ENCODE peak calls at places on chromosomes 13 and 19, in seven cellular contexts. M, H, O, I, V, Q and U are unnamed samples. For H3K4me1, the result is how much of the 10 kb centered on the place peaks cover.

GRCh38 chr19:29812080-29812880 is 489 bp downstream of the CCNE1 start:
- DNase-seq in H (peak), M (peak), V (peak), I (no peak), O (peak), Q (peak), U (peak)

GRCh38 chr13:45492538-45492937 is 27.8 kb downstream of the COG3 start:
- DNase-seq in V (no peak), M (no peak), O (no peak), H (no peak), Q (no peak), I (no peak), U (no peak)

GRCh38 chr19:47044946-47045866 is 3.2 kb downstream of the TMEM160 start:
- DNase-seq in V (no peak), Q (no peak), M (no peak), H (no peak), I (no peak), O (no peak), U (no peak)

GRCh38 chr19:33201473-33201872 is 7.3 kb downstream of the LRP3 start:
- DNase-seq in O (no peak), I (no peak), V (no peak), Q (no peak), M (no peak), H (no peak), U (no peak)

GRCh38 chr13:59658027-59658735 is 505.5 kb downstream of the DIAPH3 start:
- DNase-seq in M (no peak), Q (no peak), O (no peak), I (no peak), H (peak), V (no peak), U (no peak)

GRCh38 chr19:17996826-17997316 is 11.1 kb upstream of the ARRDC2 start:
- DNase-seq in I (peak), Q (peak), O (peak), H (peak), V (peak), M (peak), U (peak)

GRCh38 chr13:33918199-33918932 is 100.4 kb downstream of the RFC3 start:
- DNase-seq in O (peak), H (peak), V (no peak), Q (no peak), M (no peak), I (peak), U (no peak)

GRCh38 chr13:27793377-27794074 is 1.2 kb downstream of the GSX1 start:
- DNase-seq in V (no peak), M (no peak), Q (no peak), H (no peak), I (no peak), O (no peak), U (no peak)

GRCh38 chr13:98571955-98572662 is 4.8 kb downstream of the STK24 start:
- DNase-seq in I (no peak), H (no peak), M (no peak), O (no peak), V (peak), Q (peak), U (peak)

GRCh38 chr19:18433039-18433691 is 4.8 kb downstream of the ISYNA1 start:
- DNase-seq in M (no peak), Q (no peak), H (peak), I (no peak), O (no peak), V (no peak), U (no peak)

GRCh38 chr19:12034610-12035009 is 869 bp downstream of the ZNF433 start:
- DNase-seq in O (no peak), V (no peak), M (no peak), H (peak), I (peak), Q (no peak), U (peak)

GRCh38 chr19:47699360-47699917 is 13.8 kb upstream of the EHD2 start:
- DNase-seq in M (no peak), V (peak), Q (peak), H (peak), O (peak), I (peak), U (peak)

GRCh38 chr13:21006141-21007005 is 55.0 kb downstream of the LATS2 start:
- DNase-seq in M (no peak), V (no peak), O (no peak), I (no peak), Q (no peak), H (peak), U (no peak)

GRCh38 chr13:20049558-20050473 is 91.3 kb downstream of the ZMYM2 start:
- DNase-seq in I (no peak), V (no peak), Q (no peak), O (no peak), M (no peak), H (no peak), U (no peak)

GRCh38 chr13:44693156-44693826 is 117.2 kb upstream of the TSC22D1 start:
- DNase-seq in H (no peak), M (no peak), O (no peak), V (no peak), I (no peak), Q (no peak), U (no peak)

GRCh38 chr19:45781282-45782161 is 768 bp downstream of the DMPK start:
- DNase-seq in Q (no peak), I (peak), M (no peak), O (no peak), V (peak), H (no peak), U (no peak)

GRCh38 chr19:30449673-30450072 is 77.5 kb downstream of the ZNF536 start:
- DNase-seq in Q (no peak), I (no peak), V (no peak), O (no peak), H (peak), M (no peak), U (no peak)

DNA sequence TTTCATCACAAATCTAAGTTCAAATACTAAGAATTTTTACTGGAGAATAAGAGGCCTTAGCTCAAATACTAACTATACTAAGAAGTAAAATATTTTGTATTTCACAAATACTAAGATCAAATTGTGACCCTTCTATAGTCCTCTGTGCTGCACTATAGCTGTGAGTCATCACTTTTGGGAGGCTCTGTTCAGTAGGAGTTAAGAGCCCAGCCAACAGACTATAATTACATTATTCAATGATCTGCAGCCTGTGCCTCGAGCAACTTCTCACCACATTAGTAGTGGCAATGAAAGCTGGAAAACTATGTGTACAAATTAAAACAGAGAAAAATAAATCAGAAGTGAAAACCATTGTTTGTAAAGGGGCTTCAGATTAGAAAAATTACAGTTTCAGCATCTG is 147.3 kb upstream of the GPC6 start:
- DNase-seq in V (no peak), I (no peak), O (no peak), M (no peak), H (no peak), Q (no peak), U (no peak)
- H3K4me3 ChIP-seq in V (no peak), I (no peak), O (no peak), M (no peak), H (no peak), Q (no peak), U (no peak)

GRCh38 chr13:49371943-49372636 is 71.8 kb downstream of the CAB39L start:
- DNase-seq in V (no peak), H (no peak), Q (no peak), O (no peak), I (no peak), M (no peak), U (no peak)
- H3K4me1 ChIP-seq in V (under half), H (under half), Q (under half), O (half or more), I (under half), M (under half), U (under half)

DNA sequence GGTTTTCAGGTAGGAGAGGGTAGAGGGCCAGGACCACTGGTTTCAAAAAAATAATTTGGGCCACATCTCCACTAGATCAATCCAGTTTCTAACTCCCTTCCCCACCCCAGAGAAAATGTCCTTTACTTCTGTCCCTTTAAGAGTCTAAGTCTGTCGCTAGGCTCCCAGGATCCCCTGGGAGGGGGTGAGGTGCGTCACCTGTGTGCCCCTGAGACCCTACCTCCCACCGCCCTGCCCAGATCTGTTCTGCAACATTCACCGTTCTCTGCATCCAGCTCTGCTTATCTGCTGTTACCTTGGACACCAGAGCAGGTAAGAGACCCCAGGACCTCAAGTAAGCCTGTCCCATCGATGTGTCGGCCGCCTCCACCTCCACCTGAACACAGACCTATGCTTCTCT is at the start of gene GFY:
- DNase-seq in O (no peak), H (no peak), I (no peak), M (no peak), V (no peak), Q (no peak), U (no peak)
- H3K4me3 ChIP-seq in O (no peak), H (peak), I (no peak), M (no peak), V (no peak), Q (no peak), U (no peak)

GRCh38 chr13:99984134-99984462 is 2.5 kb downstream of the ZIC2 start:
- DNase-seq in V (no peak), M (no peak), H (peak), O (peak), I (no peak), Q (no peak), U (no peak)

GRCh38 chr13:99983401-99984133 is 2.0 kb downstream of the ZIC2 start:
- DNase-seq in H (peak), I (no peak), M (no peak), Q (no peak), V (no peak), O (peak), U (peak)

GRCh38 chr13:99981115-99982020 is at the start of gene ZIC2:
- DNase-seq in V (no peak), O (peak), M (no peak), I (no peak), H (peak), Q (no peak), U (peak)

GRCh38 chr13:99982021-99982740 is 597 bp downstream of the ZIC2 start:
- DNase-seq in Q (no peak), O (peak), H (peak), M (no peak), V (no peak), I (no peak), U (peak)

GRCh38 chr13:99982741-99983400 is 1.3 kb downstream of the ZIC2 start:
- DNase-seq in M (no peak), H (peak), I (no peak), V (no peak), Q (no peak), O (peak), U (no peak)
- H3K4me1 ChIP-seq in M (under half), H (under half), I (under half), V (half or more), Q (under half), O (under half), U (under half)

GRCh38 chr19:58397533-58398037 is 2.1 kb downstream of the RNF225 start:
- DNase-seq in M (no peak), I (no peak), Q (no peak), H (no peak), V (no peak), O (no peak), U (no peak)

GRCh38 chr19:58398087-58398486 is 2.6 kb downstream of the RNF225 start:
- DNase-seq in M (no peak), V (no peak), I (no peak), O (no peak), Q (no peak), H (no peak), U (no peak)

GRCh38 chr19:58399903-58400637 is 4.6 kb downstream of the RNF225 start:
- DNase-seq in O (no peak), H (no peak), I (no peak), Q (no peak), M (no peak), V (no peak), U (no peak)

GRCh38 chr19:58396691-58397532 is 1.5 kb downstream of the RNF225 start:
- DNase-seq in V (no peak), I (no peak), H (no peak), O (no peak), M (no peak), Q (no peak), U (no peak)

DNA sequence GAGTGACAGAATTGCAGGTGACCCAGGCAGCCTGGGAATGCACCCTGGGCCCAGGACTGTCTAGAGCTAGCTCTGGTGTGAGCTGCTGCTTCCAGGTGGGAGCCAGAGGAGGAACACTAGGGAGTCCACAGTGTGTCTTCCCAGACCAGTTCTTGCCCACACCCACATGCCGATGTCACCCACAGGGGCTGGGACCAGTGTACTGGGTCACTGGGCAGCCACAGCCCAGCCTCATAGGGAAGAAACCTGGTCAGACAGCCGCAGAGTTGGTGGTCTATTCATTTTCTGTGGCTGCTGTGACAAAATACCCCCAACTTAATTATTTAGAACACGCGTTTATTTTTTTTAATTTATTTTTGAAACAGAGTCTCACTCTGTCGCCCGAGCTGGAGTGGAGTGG is 3.1 kb downstream of the RNF225 start:
- DNase-seq in O (no peak), V (no peak), Q (no peak), H (no peak), I (no peak), M (no peak), U (no peak)
- H3K4me3 ChIP-seq in O (no peak), V (no peak), Q (no peak), H (no peak), I (no peak), M (no peak), U (no peak)